ENCODE peak calls at places on chromosomes 5 and 9, in five cellular contexts. J is HCT116, X is SK-N-SH, A is GM12878, F is H1. L is an unnamed sample.

GRCh38 chr5:38576442-38576841 is 20.0 kb upstream of the LIFR start:
- DNase-seq in J (no peak), X (no peak), A (no peak), F (no peak), L (peak)

GRCh38 chr5:6450235-6450860 is 1.7 kb downstream of the UBE2QL1 start:
- DNase-seq in J (no peak), X (no peak), A (no peak), F (no peak), L (no peak)

GRCh38 chr9:111598730-111599091 is 736 bp downstream of the PTGR1 start:
- DNase-seq in J (no peak), X (no peak), A (no peak), F (no peak), L (peak)

GRCh38 chr5:10036136-10036535 is 213.6 kb downstream of the ATPSCKMT start:
- DNase-seq in J (no peak), X (no peak), A (no peak), F (no peak), L (no peak)

GRCh38 chr5:134146651-134147544 is 29.9 kb downstream of the SKP1 start:
- DNase-seq in J (no peak), X (no peak), A (no peak), F (peak), L (no peak)

GRCh38 chr5:150583541-150584225 is 56.8 kb upstream of the SYNPO start:
- DNase-seq in J (no peak), X (peak), A (no peak), F (no peak), L (no peak)

GRCh38 chr9:69548676-69549075 is 123.5 kb downstream of the APBA1 start:
- DNase-seq in J (no peak), X (no peak), A (no peak), F (no peak), L (no peak)

GRCh38 chr5:147427784-147428401 is 82.0 kb downstream of the DPYSL3 start:
- DNase-seq in J (no peak), X (no peak), A (no peak), F (no peak), L (no peak)

GRCh38 chr9:33300546-33300945 is 10.2 kb downstream of the NFX1 start:
- DNase-seq in J (no peak), X (no peak), A (no peak), F (no peak), L (no peak)

GRCh38 chr9:13445123-13445522 is 165.6 kb upstream of the MPDZ start:
- DNase-seq in J (no peak), X (no peak), A (no peak), F (no peak), L (peak)

GRCh38 chr9:74122661-74123060 is 374.5 kb upstream of the RORB start:
- DNase-seq in J (no peak), X (no peak), A (no peak), F (no peak), L (no peak)

GRCh38 chr5:133821311-133821741 is 147.1 kb downstream of the C5orf15 start:
- DNase-seq in J (no peak), X (no peak), A (no peak), F (no peak), L (no peak)

GRCh38 chr9:106969696-106970095 is 106.7 kb downstream of the ZNF462 start:
- DNase-seq in J (no peak), X (no peak), A (no peak), F (no peak), L (no peak)

GRCh38 chr9:107172160-107172978 is 110.7 kb upstream of the RAD23B start:
- DNase-seq in J (peak), X (peak), A (peak), F (peak), L (peak)

GRCh38 chr9:109922617-109923260 is 142.7 kb downstream of the PALM2AKAP2 start:
- DNase-seq in J (no peak), X (no peak), A (no peak), F (no peak), L (no peak)

GRCh38 chr9:134707031-134707680 is 65.6 kb downstream of the COL5A1 start:
- DNase-seq in J (no peak), X (peak), A (no peak), F (no peak), L (no peak)

GRCh38 chr9:134328341-134328840 is 2.1 kb downstream of the RXRA start:
- DNase-seq in J (no peak), X (no peak), A (no peak), F (no peak), L (no peak)

GRCh38 chr5:52961238-52961637 is 27.9 kb upstream of the ITGA2 start:
- DNase-seq in J (no peak), X (no peak), A (no peak), F (no peak), L (peak)

GRCh38 chr5:119368238-119368630 is 12.4 kb downstream of the TNFAIP8 start:
- DNase-seq in J (no peak), X (no peak), A (peak), F (no peak), L (no peak)

GRCh38 chr9:136685792-136686533 is 1.3 kb downstream of the AGPAT2 start:
- DNase-seq in J (no peak), X (peak), A (no peak), F (peak), L (no peak)

GRCh38 chr9:91659529-91660294 is 236.1 kb upstream of the NFIL3 start:
- DNase-seq in J (peak), X (peak), A (no peak), F (no peak), L (peak)

GRCh38 chr5:143739741-143740140 is 72.2 kb upstream of the HMHB1 start:
- DNase-seq in J (no peak), X (no peak), A (no peak), F (no peak), L (no peak)

GRCh38 chr9:137761032-137761431 is 116.5 kb upstream of the CACNA1B start:
- DNase-seq in J (no peak), X (no peak), A (peak), F (no peak), L (no peak)

GRCh38 chr5:29079771-29080170 is 2041.4 kb upstream of the CDH9 start:
- DNase-seq in J (no peak), X (peak), A (no peak), F (peak), L (no peak)

GRCh38 chr5:142290574-142291299 is 34.1 kb downstream of the SPRY4 start:
- DNase-seq in J (no peak), X (peak), A (no peak), F (no peak), L (peak)

GRCh38 chr5:152723482-152723881 is 318.4 kb upstream of the NMUR2 start:
- DNase-seq in J (no peak), X (no peak), A (no peak), F (peak), L (no peak)

GRCh38 chr9:21854594-21854993 is 52.2 kb downstream of the MTAP start:
- DNase-seq in J (no peak), X (no peak), A (no peak), F (no peak), L (peak)

GRCh38 chr5:65062684-65063083 is 294.0 kb downstream of the CWC27 start:
- DNase-seq in J (no peak), X (no peak), A (no peak), F (no peak), L (no peak)

GRCh38 chr5:71907001-71907564 is 188.0 kb downstream of the CARTPT start:
- DNase-seq in J (no peak), X (no peak), A (peak), F (no peak), L (no peak)

GRCh38 chr9:23850242-23851023 is 24.4 kb upstream of the ELAVL2 start:
- DNase-seq in J (no peak), X (peak), A (no peak), F (peak), L (peak)

GRCh38 chr9:89515416-89515815 is 17.5 kb upstream of the SEMA4D start:
- DNase-seq in J (no peak), X (no peak), A (no peak), F (no peak), L (no peak)

GRCh38 chr5:150672237-150672883 is 11.3 kb downstream of the MYOZ3 start:
- DNase-seq in J (no peak), X (peak), A (no peak), F (peak), L (peak)

GRCh38 chr9:122370869-122371467 is at the start of gene PTGS1:
- DNase-seq in J (no peak), X (peak), A (no peak), F (peak), L (no peak)

GRCh38 chr9:36025751-36026150 is 11.0 kb upstream of the RECK start:
- DNase-seq in J (no peak), X (no peak), A (no peak), F (no peak), L (no peak)

GRCh38 chr9:84140535-84141101 is 160.0 kb downstream of the RMI1 start:
- DNase-seq in J (no peak), X (no peak), A (no peak), F (peak), L (no peak)

GRCh38 chr5:135709998-135710670 is 124.3 kb upstream of the SLC25A48 start:
- DNase-seq in J (no peak), X (no peak), A (no peak), F (no peak), L (no peak)

GRCh38 chr5:67350600-67351315 is 154.2 kb upstream of the CD180 start:
- DNase-seq in J (no peak), X (peak), A (no peak), F (no peak), L (no peak)

GRCh38 chr5:124634820-124635323 is 111.6 kb downstream of the ZNF608 start:
- DNase-seq in J (no peak), X (peak), A (no peak), F (no peak), L (no peak)

GRCh38 chr5:57986746-57987145 is 473.1 kb downstream of the PLK2 start:
- DNase-seq in J (no peak), X (no peak), A (no peak), F (no peak), L (no peak)

GRCh38 chr5:93621340-93621872 is 38.4 kb downstream of the NR2F1 start:
- DNase-seq in J (no peak), X (peak), A (no peak), F (peak), L (no peak)
- TF ChIP-seq JUND in J (no peak), X (no peak), A (no peak), F (no peak), L (no peak)

GRCh38 chr5:19706776-19707175 is 281.2 kb downstream of the CDH18 start:
- DNase-seq in J (no peak), X (no peak), A (no peak), F (no peak), L (peak)
- TF ChIP-seq JUND in J (no peak), X (no peak), A (no peak), F (no peak), L (no peak)

GRCh38 chr9:78811562-78812276 is 514.8 kb downstream of the PSAT1 start:
- DNase-seq in J (no peak), X (no peak), A (no peak), F (no peak), L (no peak)

GRCh38 chr9:78808087-78808486 is 511.2 kb downstream of the PSAT1 start:
- DNase-seq in J (no peak), X (no peak), A (no peak), F (no peak), L (no peak)

GRCh38 chr9:78807286-78807685 is 510.4 kb downstream of the PSAT1 start:
- DNase-seq in J (no peak), X (no peak), A (no peak), F (no peak), L (no peak)

DNA sequence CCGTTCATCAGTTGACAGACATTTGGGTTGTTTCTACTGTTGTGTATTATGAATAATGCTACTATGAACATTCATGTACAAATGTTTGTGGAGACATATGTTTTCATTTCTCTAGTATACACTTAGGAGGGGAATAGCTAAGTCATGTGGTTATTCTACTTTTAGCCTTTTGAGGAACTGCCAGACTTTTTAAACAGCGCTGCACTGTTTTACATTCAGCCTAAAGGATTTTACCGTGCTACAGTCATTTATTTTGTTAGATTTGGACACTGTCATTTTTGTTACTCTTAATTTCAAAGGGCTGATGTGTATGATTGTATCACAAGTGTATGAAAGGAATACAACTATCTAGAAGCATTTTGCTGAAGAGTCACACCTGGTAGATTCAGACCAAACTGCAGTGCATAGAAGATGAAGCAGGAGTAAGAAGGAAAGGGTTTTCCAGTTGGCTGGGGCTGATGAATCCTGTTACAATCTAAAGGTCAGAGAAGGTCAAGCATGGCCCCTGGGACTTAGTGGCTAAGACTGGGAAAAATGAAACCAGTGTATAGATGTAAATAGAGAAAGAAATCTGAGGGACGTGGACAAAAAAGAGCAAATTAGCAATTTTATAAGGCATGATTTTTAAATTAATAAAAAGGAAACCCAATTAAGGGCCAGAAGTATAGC is 509.7 kb downstream of the PSAT1 start:
- DNase-seq in J (no peak), X (no peak), A (no peak), F (no peak), L (no peak)
- TF ChIP-seq JUND in J (no peak), X (no peak), A (no peak), F (no peak), L (no peak)

DNA sequence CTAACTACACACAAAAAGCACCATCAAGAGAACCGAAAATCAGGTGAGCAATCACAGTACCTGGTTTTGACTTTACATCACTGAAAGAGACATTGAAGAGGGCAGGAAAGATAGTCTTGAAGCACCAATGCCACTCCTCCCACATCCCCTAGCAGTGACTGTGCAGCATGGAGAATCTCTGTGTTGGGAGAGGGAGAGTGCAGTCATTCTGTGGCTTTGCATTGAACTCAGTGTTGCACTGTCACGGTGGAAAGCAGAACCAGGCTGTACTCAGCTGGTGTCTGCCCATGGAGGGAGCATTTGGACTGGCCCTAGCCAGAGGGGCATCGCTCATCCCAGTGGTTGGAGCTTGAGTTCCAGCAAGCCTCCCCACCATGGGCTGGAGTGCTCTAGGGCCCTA is 40.4 kb downstream of the C5 start:
- DNase-seq in J (no peak), X (no peak), A (no peak), F (no peak), L (no peak)
- TF ChIP-seq JUND in J (no peak), X (no peak), A (no peak), F (no peak), L (no peak)

DNA sequence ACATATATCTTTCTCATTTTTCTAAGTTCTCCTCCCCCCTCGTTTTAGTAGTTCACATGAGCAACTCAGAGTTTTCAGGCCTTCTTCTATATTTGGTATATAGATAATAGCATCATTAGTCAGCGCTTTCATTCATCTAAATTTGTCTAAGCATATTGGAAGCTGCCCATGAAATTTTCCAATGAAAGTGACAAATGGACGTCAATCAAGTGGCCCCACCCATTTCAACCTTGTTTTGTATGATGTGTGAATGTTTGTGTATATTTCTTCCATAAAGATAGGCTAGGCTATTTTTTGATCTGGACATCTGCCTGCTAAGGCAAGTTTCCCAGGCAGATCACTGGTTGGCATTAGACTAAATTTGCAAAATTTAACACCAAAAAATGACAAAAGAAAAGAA is 104.0 kb upstream of the SSBP2 start:
- DNase-seq in J (no peak), X (no peak), A (no peak), F (no peak), L (no peak)
- TF ChIP-seq JUND in J (no peak), X (no peak), A (no peak), F (no peak), L (no peak)

GRCh38 chr5:22108545-22108944 is 744.6 kb downstream of the CDH12 start:
- DNase-seq in J (no peak), X (no peak), A (no peak), F (no peak), L (no peak)

DNA sequence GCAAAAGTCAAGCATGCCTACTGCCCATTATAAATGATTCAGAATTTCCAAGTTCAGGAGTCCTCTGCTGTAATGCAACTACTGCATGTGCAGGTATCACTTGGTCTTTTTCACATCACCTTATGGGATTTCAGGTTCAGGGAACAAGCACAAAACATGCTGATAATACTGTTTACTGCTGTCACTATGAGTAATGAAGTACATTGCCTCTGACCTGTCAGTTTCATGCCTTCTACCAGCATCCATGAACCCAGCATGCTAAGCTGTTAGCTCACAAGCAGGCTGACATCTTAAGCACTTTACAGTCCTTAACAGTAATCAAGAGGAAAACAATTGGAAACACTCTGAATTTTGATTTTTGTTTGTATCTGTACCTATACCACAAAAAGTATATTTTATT is 743.8 kb downstream of the CDH12 start:
- DNase-seq in J (no peak), X (no peak), A (no peak), F (no peak), L (no peak)
- TF ChIP-seq JUND in J (no peak), X (no peak), A (no peak), F (no peak), L (no peak)

DNA sequence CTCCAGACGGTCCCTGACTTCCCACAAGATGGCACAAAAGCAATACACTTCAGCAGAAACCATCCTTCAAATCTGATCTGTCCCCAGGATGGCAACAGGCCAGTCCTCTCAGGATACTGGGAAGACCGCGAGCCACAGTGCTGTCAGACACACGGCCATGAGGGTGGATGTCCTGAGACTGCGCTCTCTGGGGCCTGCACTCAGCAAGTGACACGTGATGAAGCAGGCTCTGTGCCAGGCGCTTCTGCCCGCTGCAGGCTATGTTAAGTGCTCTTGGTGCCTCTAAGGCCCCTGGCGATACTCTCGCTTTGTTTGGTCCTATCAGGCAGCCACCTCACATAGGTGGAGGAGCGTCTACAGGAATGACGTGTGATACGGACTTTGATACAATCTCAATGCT is 7.1 kb downstream of the BRD9 start:
- DNase-seq in J (no peak), X (no peak), A (no peak), F (no peak), L (no peak)
- TF ChIP-seq JUND in J (no peak), X (no peak), A (no peak), F (no peak), L (no peak)

L was measured in T47D.